ENCODE peak calls at places on chromosomes 6 and 20, in six cellular contexts. E, W, K, R, P and O are unnamed samples.

GRCh38 chr6:137013738-137014602 is 30.8 kb downstream of the IL20RA start:
- DNase-seq in E (no peak), R (peak), P (no peak), W (peak), K (peak), O (no peak)

GRCh38 chr6:109183109-109183508 is 87.8 kb downstream of the CEP57L1 start:
- DNase-seq in K (no peak), R (no peak), W (no peak), P (no peak), E (no peak), O (no peak)

GRCh38 chr6:149628865-149629544 is 19.5 kb downstream of the KATNA1 start:
- DNase-seq in E (no peak), P (no peak), R (no peak), W (no peak), K (no peak), O (no peak)

GRCh38 chr20:22586645-22587310 is 2.4 kb upstream of the FOXA2 start:
- DNase-seq in W (no peak), P (peak), R (no peak), E (no peak), K (peak), O (no peak)

GRCh38 chr20:23622839-23623343 is 14.9 kb downstream of the CST3 start:
- DNase-seq in K (peak), P (no peak), W (no peak), R (no peak), E (no peak), O (no peak)

GRCh38 chr6:12009180-12009748 is 2.8 kb upstream of the HIVEP1 start:
- DNase-seq in K (no peak), P (no peak), E (no peak), W (no peak), R (no peak), O (no peak)

GRCh38 chr6:3322366-3322890 is 63.7 kb downstream of the PSMG4 start:
- DNase-seq in E (no peak), P (no peak), W (no peak), K (no peak), R (no peak), O (no peak)

GRCh38 chr6:163806761-163807499 is 392.4 kb downstream of the QKI start:
- DNase-seq in K (no peak), R (peak), W (no peak), E (no peak), P (no peak), O (no peak)

GRCh38 chr6:148761532-148761951 is 14.7 kb downstream of the UST start:
- DNase-seq in E (no peak), P (no peak), K (no peak), R (peak), W (no peak), O (peak)

GRCh38 chr20:31690124-31690666 is 32.5 kb downstream of the BCL2L1 start:
- DNase-seq in E (no peak), R (no peak), W (no peak), K (no peak), P (no peak), O (no peak)

GRCh38 chr20:42646250-42646649 is 543.5 kb downstream of the PTPRT start:
- DNase-seq in W (no peak), E (no peak), P (no peak), R (no peak), K (no peak), O (no peak)

GRCh38 chr20:21571841-21572690 is 58.2 kb upstream of the NKX2-2 start:
- DNase-seq in R (peak), P (no peak), E (no peak), K (no peak), W (no peak), O (no peak)

GRCh38 chr6:87628881-87629280 is 38.9 kb downstream of the ORC3 start:
- DNase-seq in P (no peak), E (no peak), W (no peak), K (no peak), R (no peak), O (no peak)

GRCh38 chr6:108841377-108841855 is 6.8 kb upstream of the ARMC2 start:
- DNase-seq in W (no peak), E (no peak), P (no peak), K (no peak), R (no peak), O (no peak)

GRCh38 chr6:112038268-112038667 is 15.6 kb upstream of the CCN6 start:
- DNase-seq in R (no peak), E (no peak), P (no peak), K (no peak), W (no peak), O (no peak)

GRCh38 chr6:157614026-157614484 is 209.0 kb upstream of the SNX9 start:
- DNase-seq in W (no peak), K (no peak), P (no peak), E (no peak), R (no peak), O (no peak)

GRCh38 chr20:52193133-52193532 is 1.6 kb upstream of the ZFP64 start:
- DNase-seq in P (no peak), E (no peak), W (no peak), K (no peak), R (no peak), O (no peak)

GRCh38 chr20:46325788-46326472 is 17.6 kb upstream of the CDH22 start:
- DNase-seq in W (no peak), K (no peak), P (no peak), R (no peak), E (no peak), O (no peak)

GRCh38 chr6:43934183-43934802 is 164.3 kb downstream of the VEGFA start:
- DNase-seq in E (no peak), R (no peak), W (no peak), P (no peak), K (no peak), O (no peak)

GRCh38 chr6:97411610-97412009 is 128.6 kb upstream of the MMS22L start:
- DNase-seq in E (no peak), W (no peak), P (no peak), K (no peak), R (no peak), O (no peak)

GRCh38 chr6:139161817-139162284 is 27.0 kb downstream of the HECA start:
- DNase-seq in K (no peak), E (peak), P (peak), R (no peak), W (no peak), O (no peak)

GRCh38 chr20:62282877-62283503 is 19.8 kb upstream of the ADRM1 start:
- DNase-seq in R (no peak), W (no peak), K (no peak), P (no peak), E (no peak), O (no peak)